ENCODE peak calls at places on chromosome 11, in four cellular contexts. J is spleen, B is ovary, Y is mucosa of descending colon. F is an unnamed sample.
A peak's percentile ranks its signal among the peaks of the same experiment; 100 is the strongest.

GRCh38 chr11:65492637-65493366 is 6.0 kb upstream of the MALAT1 start:
- DNase-seq in J (no peak), B (peak; percentile 94), Y (peak; percentile 83), F (no peak)

GRCh38 chr11:108302121-108302785 is 79.4 kb downstream of the ATM start:
- DNase-seq in J (no peak), B (no peak), Y (no peak), F (no peak)

GRCh38 chr11:92977401-92977800 is 8.0 kb downstream of the MTNR1B start:
- DNase-seq in J (no peak), B (no peak), Y (no peak), F (no peak)

GRCh38 chr11:113446112-113446511 is 29.1 kb downstream of the DRD2 start:
- DNase-seq in J (no peak), B (no peak), Y (no peak), F (no peak)

GRCh38 chr11:110121204-110121603 is 28.0 kb downstream of the ZC3H12C start:
- DNase-seq in J (no peak), B (no peak), Y (no peak), F (no peak)

GRCh38 chr11:125724125-125724524 is 22.0 kb upstream of the PATE1 start:
- DNase-seq in J (no peak), B (no peak), Y (no peak), F (no peak)

GRCh38 chr11:43989162-43989961 is 46.9 kb downstream of the C11orf96 start:
- DNase-seq in J (peak; percentile 60), B (peak; percentile 52), Y (peak; percentile 62), F (peak; percentile 79)

GRCh38 chr11:112625816-112626215 is 335.4 kb upstream of the NCAM1 start:
- DNase-seq in J (no peak), B (no peak), Y (no peak), F (no peak)

GRCh38 chr11:11620966-11621880 is 582 bp downstream of the GALNT18 start:
- DNase-seq in J (peak; percentile 82), B (peak; percentile 30), Y (peak; percentile 53), F (no peak)

GRCh38 chr11:12854297-12854661 is 154.8 kb upstream of the RASSF10 start:
- DNase-seq in J (no peak), B (no peak), Y (no peak), F (no peak)
- H3K36me3 ChIP-seq in J (no peaks in the 10 kb centered on the region), B (no peaks in the 10 kb centered on the region), Y (no peaks in the 10 kb centered on the region), F (no peaks in the 10 kb centered on the region)

GRCh38 chr11:118046964-118047700 is 29.7 kb upstream of the TMPRSS4 start:
- DNase-seq in J (no peak), B (no peak), Y (no peak), F (no peak)

GRCh38 chr11:118048472-118049370 is 28.2 kb upstream of the TMPRSS4 start:
- DNase-seq in J (no peak), B (no peak), Y (no peak), F (no peak)

GRCh38 chr11:118045191-118045590 is 31.7 kb upstream of the TMPRSS4 start:
- DNase-seq in J (no peak), B (no peak), Y (no peak), F (no peak)

GRCh38 chr11:118047749-118048148 is 29.1 kb upstream of the TMPRSS4 start:
- DNase-seq in J (no peak), B (no peak), Y (no peak), F (no peak)

GRCh38 chr11:118046051-118046963 is 30.6 kb upstream of the TMPRSS4 start:
- DNase-seq in J (no peak), B (no peak), Y (no peak), F (no peak)
- H3K4me1 ChIP-seq in J (peaks cover 32% of the 10 kb centered on the region), B (no peaks in the 10 kb centered on the region), Y (no peaks in the 10 kb centered on the region), F (no peaks in the 10 kb centered on the region)

GRCh38 chr11:57639321-57640067 is 10.2 kb downstream of the YPEL4 start:
- DNase-seq in J (no peak), B (no peak), Y (no peak), F (peak; percentile 28)

GRCh38 chr11:57638811-57639320 is 10.8 kb downstream of the YPEL4 start:
- DNase-seq in J (no peak), B (no peak), Y (no peak), F (no peak)

GRCh38 chr11:57638005-57638760 is 11.5 kb downstream of the YPEL4 start:
- DNase-seq in J (no peak), B (peak; percentile 85), Y (peak; percentile 50), F (peak; percentile 63)

GRCh38 chr11:57635236-57635635 is 14.5 kb downstream of the YPEL4 start:
- DNase-seq in J (no peak), B (no peak), Y (no peak), F (no peak)

GRCh38 chr11:57637626-57638004 is 12.1 kb downstream of the YPEL4 start:
- DNase-seq in J (no peak), B (no peak), Y (no peak), F (no peak)
- H3K4me3 ChIP-seq in J (peak overlapping the region; percentile 63), B (peak overlapping the region; percentile 95), Y (no peak overlapping the region), F (peak overlapping the region; percentile 77)

DNA sequence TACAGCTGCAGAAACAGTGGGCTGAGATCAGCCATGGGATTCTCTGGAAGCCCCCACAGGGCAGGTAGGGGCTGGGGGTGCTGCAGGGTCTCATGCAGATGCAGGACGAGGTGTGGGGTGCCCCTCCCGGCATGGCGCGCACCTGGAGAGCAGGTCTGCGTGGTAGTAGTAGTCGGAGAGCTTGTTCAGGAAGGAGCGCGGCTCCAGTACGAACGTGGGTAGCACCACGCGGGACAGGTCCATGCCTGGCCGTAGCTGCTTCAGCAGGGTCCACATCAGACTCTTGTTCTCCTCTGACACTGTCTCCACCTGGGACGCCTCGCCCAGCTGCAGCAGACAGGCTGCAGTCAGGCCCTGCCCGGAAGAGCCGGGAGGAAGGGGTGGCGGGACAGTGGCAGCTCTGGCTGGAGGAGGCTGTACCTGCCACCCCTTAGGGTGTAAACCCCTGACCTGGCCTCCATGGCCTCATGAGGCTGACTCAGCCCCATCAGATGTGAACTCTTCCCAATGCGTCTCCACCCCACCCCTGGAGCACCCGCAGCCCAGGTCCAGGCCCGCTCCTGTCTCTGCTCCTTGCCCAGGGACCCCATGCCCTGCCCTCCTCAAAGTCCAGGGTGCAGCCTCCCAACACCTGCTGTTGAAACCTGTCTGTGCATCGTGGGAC is 47.0 kb upstream of the CARS1 start:
- DNase-seq in J (no peak), B (no peak), Y (no peak), F (no peak)
- H3K36me3 ChIP-seq in J (peaks cover 24% of the 10 kb centered on the region), B (no peaks in the 10 kb centered on the region), Y (no peaks in the 10 kb centered on the region), F (no peaks in the 10 kb centered on the region)

GRCh38 chr11:20034941-20035340 is 125.3 kb downstream of the DBX1 start:
- DNase-seq in J (no peak), B (no peak), Y (no peak), F (no peak)
- H3K4me1 ChIP-seq in J (no peaks in the 10 kb centered on the region), B (peaks cover 7% of the 10 kb centered on the region), Y (no peaks in the 10 kb centered on the region), F (no peaks in the 10 kb centered on the region)

GRCh38 chr11:129093283-129093682 is 98.8 kb downstream of the ARHGAP32 start:
- DNase-seq in J (no peak), B (no peak), Y (no peak), F (no peak)

GRCh38 chr11:129090056-129090455 is 102.1 kb downstream of the ARHGAP32 start:
- DNase-seq in J (no peak), B (no peak), Y (no peak), F (no peak)

DNA sequence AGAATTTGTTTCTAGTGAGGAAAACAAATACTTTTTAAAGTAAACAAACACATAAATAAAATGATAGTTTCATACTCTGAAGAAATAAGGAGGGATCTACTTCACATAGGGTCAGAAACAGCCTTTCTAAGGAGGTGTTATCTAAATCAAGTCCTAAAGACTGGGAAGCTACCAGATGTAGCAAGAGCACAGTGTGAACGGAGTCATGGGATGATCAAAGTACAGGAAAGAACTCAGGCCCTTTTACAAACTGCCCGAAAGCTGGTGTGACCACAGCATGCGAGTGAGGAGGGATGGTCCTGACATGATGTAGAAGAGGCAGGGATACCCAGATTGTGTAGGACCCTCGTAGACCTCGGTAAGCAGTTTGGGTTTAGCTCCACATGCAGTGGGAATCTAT is 102.8 kb downstream of the ARHGAP32 start:
- DNase-seq in J (no peak), B (no peak), Y (no peak), F (no peak)
- H3K4me3 ChIP-seq in J (no peak overlapping the region), B (no peak overlapping the region), Y (no peak overlapping the region), F (no peak overlapping the region)

DNA sequence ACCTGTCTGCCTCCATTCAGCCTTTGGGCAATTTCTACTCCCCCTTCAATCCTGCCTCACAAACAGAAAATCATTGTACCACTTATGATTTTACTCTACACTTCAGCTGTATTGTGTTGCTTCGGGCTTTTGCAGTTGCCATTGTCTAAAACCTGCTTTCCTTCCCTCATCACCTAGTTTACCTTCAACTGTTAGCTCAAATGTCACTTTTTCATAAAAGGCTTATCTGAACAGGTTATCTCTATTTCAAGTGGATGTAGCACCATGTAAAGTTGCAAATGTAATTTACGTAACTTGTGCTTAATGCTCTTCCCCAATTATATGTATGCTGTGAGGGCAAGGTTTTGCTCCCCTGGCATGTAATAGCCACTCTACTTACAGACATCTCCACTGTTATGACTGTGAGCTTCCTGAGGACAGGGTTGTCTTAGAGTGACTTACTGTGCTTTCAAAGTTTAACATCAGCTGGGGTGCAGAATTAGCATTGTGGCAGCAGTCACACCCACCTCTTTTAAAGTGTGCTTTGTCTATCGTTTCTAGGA is 5.4 kb downstream of the RPS25 start:
- DNase-seq in J (no peak), B (no peak), Y (no peak), F (no peak)
- H3K36me3 ChIP-seq in J (peaks cover 36% of the 10 kb centered on the region), B (no peaks in the 10 kb centered on the region), Y (no peaks in the 10 kb centered on the region), F (peaks cover 57% of the 10 kb centered on the region)

DNA sequence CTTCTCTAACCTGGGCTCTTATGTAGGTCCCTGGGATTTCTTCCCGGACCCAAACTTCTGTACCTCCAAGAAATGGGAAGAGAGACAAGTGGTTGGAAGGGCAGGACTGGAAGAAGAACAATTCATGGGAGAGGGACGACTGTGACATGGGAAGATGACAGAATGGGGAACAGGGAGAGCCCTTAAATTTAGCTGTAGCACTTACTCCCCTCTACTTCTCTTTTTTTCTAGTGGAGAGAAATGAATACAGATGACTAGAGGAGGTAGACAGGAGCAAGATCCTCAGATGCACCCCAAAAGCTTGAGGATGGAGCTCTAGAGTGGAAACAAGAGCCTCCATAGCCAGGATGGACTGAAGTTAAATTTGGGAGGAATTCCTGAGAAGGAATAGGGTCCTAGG is 2.3 kb downstream of the RHOG start:
- DNase-seq in J (no peak), B (no peak), Y (no peak), F (no peak)
- H3K4me1 ChIP-seq in J (peaks cover 65% of the 10 kb centered on the region), B (peaks cover 19% of the 10 kb centered on the region), Y (peaks cover 50% of the 10 kb centered on the region), F (no peaks in the 10 kb centered on the region)

GRCh38 chr11:128717581-128717980 is 23.7 kb downstream of the FLI1 start:
- DNase-seq in J (no peak), B (no peak), Y (no peak), F (no peak)

GRCh38 chr11:128716231-128716630 is 22.4 kb downstream of the FLI1 start:
- DNase-seq in J (no peak), B (no peak), Y (no peak), F (no peak)

GRCh38 chr11:128715691-128716153 is 21.9 kb downstream of the FLI1 start:
- DNase-seq in J (no peak), B (no peak), Y (no peak), F (peak; percentile 67)

GRCh38 chr11:128718064-128718463 is 24.2 kb downstream of the FLI1 start:
- DNase-seq in J (no peak), B (no peak), Y (no peak), F (no peak)

GRCh38 chr11:128716661-128717210 is 22.9 kb downstream of the FLI1 start:
- DNase-seq in J (peak; percentile 82), B (no peak), Y (peak; percentile 65), F (no peak)
- H3K4me3 ChIP-seq in J (peak overlapping the region; percentile 7), B (no peak overlapping the region), Y (no peak overlapping the region), F (no peak overlapping the region)